ENCODE peak calls at places on chromosomes 12 and 14, in eight cellular contexts. L, E, W, Z, R, O, A and V are unnamed samples.

GRCh38 chr14:102711946-102712345 is 65.3 kb upstream of the TRAF3 start:
- DNase-seq in L (no peak), E (no peak), A (no peak), O (no peak), W (no peak), R (no peak), Z (no peak), V (no peak)

GRCh38 chr12:38998887-38999482 is 93.6 kb upstream of the CPNE8 start:
- DNase-seq in E (no peak), W (no peak), A (no peak), Z (peak; percentile 27), R (no peak), L (no peak), O (no peak), V (no peak)

GRCh38 chr12:28650906-28651305 is 460.6 kb downstream of the CCDC91 start:
- DNase-seq in L (no peak), A (no peak), O (no peak), R (no peak), E (no peak), W (no peak), Z (no peak), V (no peak)

GRCh38 chr14:68625366-68626090 is 167.3 kb downstream of the ZFP36L1 start:
- DNase-seq in Z (no peak), E (no peak), W (no peak), A (no peak), O (no peak), L (no peak), R (no peak), V (no peak)

GRCh38 chr14:22981090-22982012 is 1.0 kb downstream of the AJUBA start:
- DNase-seq in W (no peak), E (peak; percentile 64), Z (no peak), L (no peak), R (peak; percentile 40), O (no peak), A (no peak), V (no peak)

GRCh38 chr14:89243765-89244164 is 173.3 kb downstream of the FOXN3 start:
- DNase-seq in Z (no peak), W (no peak), L (no peak), R (no peak), A (no peak), O (no peak), E (no peak), V (no peak)

GRCh38 chr12:3341594-3341993 is 149.4 kb upstream of the PRMT8 start:
- DNase-seq in O (no peak), E (no peak), L (peak; percentile 61), W (no peak), Z (no peak), A (no peak), R (no peak), V (no peak)

GRCh38 chr14:76584271-76584702 is 177.0 kb upstream of the VASH1 start:
- DNase-seq in W (no peak), R (no peak), E (no peak), Z (peak; percentile 59), O (peak; percentile 46), A (no peak), L (no peak), V (no peak)

GRCh38 chr14:64549805-64550538 is at the start of gene PPP1R36:
- DNase-seq in R (peak; percentile 60), O (no peak), L (peak; percentile 61), Z (peak; percentile 57), A (peak; percentile 84), E (peak; percentile 71), W (no peak), V (peak; percentile 74)

GRCh38 chr14:101358726-101359125 is 202.6 kb upstream of the DIO3 start:
- DNase-seq in Z (no peak), W (no peak), R (no peak), E (no peak), O (no peak), A (no peak), L (no peak), V (no peak)

GRCh38 chr12:12992418-12993175 is 7.5 kb downstream of the HEBP1 start:
- DNase-seq in O (no peak), R (no peak), W (no peak), Z (peak; percentile 80), A (no peak), L (no peak), E (peak; percentile 93), V (no peak)